ENCODE peak calls at places on chromosomes 2 and 18, in six cellular contexts. C, T, B, Q, Y and E are unnamed samples.

GRCh38 chr2:85111819-85112281 is 21.3 kb upstream of the TCF7L1 start:
- DNase-seq in C (no peak), B (no peak), Q (no peak), T (no peak), Y (peak), E (no peak)

GRCh38 chr2:151819920-151820319 is 8.3 kb downstream of the ARL5A start:
- DNase-seq in T (no peak), C (no peak), B (no peak), Q (no peak), Y (no peak), E (no peak)

GRCh38 chr2:157447751-157448150 is 3.9 kb upstream of the CYTIP start:
- DNase-seq in C (no peak), T (no peak), Y (no peak), B (no peak), Q (no peak), E (no peak)

GRCh38 chr18:8299054-8299708 is 310.1 kb upstream of the RAB12 start:
- DNase-seq in T (no peak), Y (no peak), Q (no peak), C (peak), B (no peak), E (peak)

GRCh38 chr18:69161383-69162028 is 239.2 kb upstream of the DOK6 start:
- DNase-seq in Y (peak), T (no peak), Q (no peak), C (no peak), B (no peak), E (no peak)

GRCh38 chr2:169119816-169120215 is 50.5 kb downstream of the DHRS9 start:
- DNase-seq in Y (no peak), C (no peak), T (no peak), B (no peak), Q (no peak), E (no peak)

GRCh38 chr18:35389095-35389618 is 12.0 kb upstream of the ZNF396 start:
- DNase-seq in B (no peak), Q (no peak), C (no peak), Y (no peak), T (no peak), E (no peak)

GRCh38 chr2:224561234-224562005 is 23.7 kb downstream of the CUL3 start:
- DNase-seq in Y (no peak), T (no peak), B (no peak), C (no peak), Q (no peak), E (no peak)

GRCh38 chr2:48548871-48549270 is 18.9 kb downstream of the STON1 start:
- DNase-seq in T (no peak), B (no peak), Y (peak), Q (no peak), C (no peak), E (no peak)

GRCh38 chr2:673615-674318 is 3.4 kb downstream of the TMEM18 start:
- DNase-seq in B (no peak), T (no peak), C (no peak), Y (peak), Q (no peak), E (no peak)

GRCh38 chr2:26568076-26568890 is 72.9 kb downstream of the CIB4 start:
- DNase-seq in T (no peak), Y (peak), C (no peak), Q (no peak), B (no peak), E (no peak)

GRCh38 chr2:48699377-48699951 is 56.1 kb downstream of the LHCGR start:
- DNase-seq in Y (no peak), Q (no peak), B (no peak), T (no peak), C (no peak), E (no peak)

GRCh38 chr2:111702119-111702808 is 181.7 kb downstream of the ANAPC1 start:
- DNase-seq in T (peak), Q (peak), B (peak), Y (peak), C (no peak), E (no peak)

GRCh38 chr2:129709956-129710598 is 269.4 kb upstream of the RAB6C start:
- DNase-seq in T (no peak), Y (no peak), C (no peak), Q (peak), B (no peak), E (no peak)

GRCh38 chr2:73981081-73981968 is 3.4 kb upstream of the TET3 start:
- DNase-seq in T (no peak), Y (peak), B (no peak), Q (no peak), C (peak), E (no peak)

GRCh38 chr18:23870963-23871362 is 143.6 kb upstream of the TTC39C start:
- DNase-seq in Q (no peak), T (no peak), B (no peak), Y (no peak), C (no peak), E (no peak)

GRCh38 chr2:219569041-219569440 is 2.3 kb downstream of the OBSL1 start:
- DNase-seq in C (no peak), T (no peak), Q (no peak), B (no peak), Y (no peak), E (no peak)

GRCh38 chr2:219658861-219659260 is 31.4 kb downstream of the SLC4A3 start:
- DNase-seq in Y (no peak), B (no peak), T (no peak), C (no peak), Q (no peak), E (no peak)

GRCh38 chr2:45988879-45989278 is 308.3 kb upstream of the EPAS1 start:
- DNase-seq in B (no peak), T (peak), Q (peak), Y (no peak), C (no peak), E (no peak)